ENCODE peak calls at places on chromosomes 16 and 17, in six cellular contexts. K is A549, D is HCT116, Z is ascending aorta, J is heart left ventricle, Q is tibial nerve. N is an unnamed sample.

GRCh38 chr16:35102780-35103403 is 1643.5 kb downstream of the TP53TG3F start:
- DNase-seq in K (no peak), D (no peak), Z (no peak), J (no peak), Q (no peak), N (peak)

GRCh38 chr16:67399749-67400704 is 6.7 kb upstream of the TPPP3 start:
- DNase-seq in K (no peak), D (no peak), Z (no peak), J (no peak), Q (no peak), N (no peak)

GRCh38 chr17:19958023-19958422 is 19.6 kb downstream of the AKAP10 start:
- DNase-seq in K (peak), D (peak), Z (no peak), J (no peak), Q (no peak), N (no peak)

GRCh38 chr17:29140051-29140582 is 40.1 kb downstream of the MYO18A start:
- DNase-seq in K (no peak), D (no peak), Z (peak), J (peak), Q (peak), N (peak)

GRCh38 chr17:47615766-47616424 is 33.8 kb upstream of the KPNB1 start:
- DNase-seq in K (peak), D (peak), Z (no peak), J (no peak), Q (no peak), N (no peak)

GRCh38 chr17:65694601-65695000 is 133.2 kb upstream of the AXIN2 start:
- DNase-seq in K (no peak), D (no peak), Z (no peak), J (no peak), Q (no peak), N (no peak)

GRCh38 chr17:78174870-78175642 is 6.7 kb downstream of the SYNGR2 start:
- DNase-seq in K (no peak), D (no peak), Z (no peak), J (no peak), Q (no peak), N (peak)

GRCh38 chr17:11404431-11404830 is 163.4 kb downstream of the SHISA6 start:
- DNase-seq in K (no peak), D (no peak), Z (no peak), J (no peak), Q (no peak), N (no peak)

GRCh38 chr17:225551-225950 is 44.1 kb upstream of the DOC2B start:
- DNase-seq in K (no peak), D (no peak), Z (no peak), J (peak), Q (no peak), N (no peak)

GRCh38 chr17:50774225-50774803 is 7.0 kb upstream of the ANKRD40CL start:
- DNase-seq in K (no peak), D (no peak), Z (no peak), J (no peak), Q (no peak), N (no peak)

GRCh38 chr16:2023098-2023925 is 3.4 kb upstream of the NHERF2 start:
- DNase-seq in K (peak), D (peak), Z (peak), J (peak), Q (peak), N (peak)

GRCh38 chr17:44587339-44587738 is 30.1 kb downstream of the FZD2 start:
- DNase-seq in K (peak), D (peak), Z (peak), J (peak), Q (peak), N (no peak)

GRCh38 chr17:42194133-42194899 is at the start of gene GHDC:
- DNase-seq in K (peak), D (peak), Z (peak), J (peak), Q (peak), N (peak)

GRCh38 chr16:69932228-69932627 is 18.9 kb upstream of the CLEC18A start:
- DNase-seq in K (no peak), D (no peak), Z (no peak), J (no peak), Q (no peak), N (no peak)

GRCh38 chr16:88424536-88425230 is 28.4 kb upstream of the ZFPM1 start:
- DNase-seq in K (no peak), D (no peak), Z (no peak), J (no peak), Q (no peak), N (no peak)
- H3K27ac ChIP-seq in K (no peak), D (no peak), Z (no peak), J (no peak), Q (no peak), N (no peak)

GRCh38 chr16:51665599-51665998 is 514.5 kb upstream of the SALL1 start:
- DNase-seq in K (no peak), D (no peak), Z (no peak), J (no peak), Q (no peak), N (no peak)
- TF ChIP-seq CTCF in K (no peak), D (no peak), Z (no peak), J (no peak), Q (no peak), N (no peak)

DNA sequence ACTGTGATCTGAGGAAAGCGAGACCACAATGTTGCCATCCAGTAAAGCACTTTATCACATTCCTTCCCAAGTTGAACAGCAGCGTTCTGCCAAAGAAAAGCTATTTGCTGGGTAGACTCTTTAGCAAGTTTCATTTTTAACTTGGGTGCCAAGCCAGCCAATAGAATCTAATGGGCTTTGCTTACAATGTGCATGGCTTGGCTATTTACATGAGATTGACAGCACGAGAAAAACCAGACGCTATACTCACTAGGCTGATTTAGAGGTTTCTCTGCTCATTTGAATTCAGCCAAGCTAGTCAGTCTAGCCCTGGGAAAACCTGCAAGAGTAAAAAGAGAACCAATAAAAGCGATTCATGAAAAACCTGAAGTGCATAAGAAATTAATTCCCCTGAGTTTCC is 108.9 kb downstream of the CDH13 start:
- DNase-seq in K (no peak), D (no peak), Z (no peak), J (no peak), Q (no peak), N (no peak)
- H3K4me3 ChIP-seq in K (no peak), D (no peak), Z (peak), J (no peak), Q (no peak), N (no peak)

GRCh38 chr17:34996422-34997029 is 16.2 kb downstream of the LIG3 start:
- DNase-seq in K (no peak), D (no peak), Z (no peak), J (no peak), Q (no peak), N (no peak)

GRCh38 chr17:34999456-34999855 is 19.1 kb downstream of the LIG3 start:
- DNase-seq in K (no peak), D (no peak), Z (no peak), J (no peak), Q (no peak), N (peak)

GRCh38 chr17:34998205-34998604 is 17.9 kb downstream of the LIG3 start:
- DNase-seq in K (peak), D (peak), Z (peak), J (peak), Q (peak), N (peak)

GRCh38 chr17:35001549-35001948 is 21.2 kb downstream of the LIG3 start:
- DNase-seq in K (no peak), D (no peak), Z (no peak), J (no peak), Q (no peak), N (no peak)

GRCh38 chr17:34997355-34997862 is 17.1 kb downstream of the LIG3 start:
- DNase-seq in K (no peak), D (no peak), Z (no peak), J (peak), Q (peak), N (no peak)
- H3K27ac ChIP-seq in K (no peak), D (no peak), Z (peak), J (peak), Q (peak), N (no peak)

GRCh38 chr16:11685844-11686618 is 17.8 kb downstream of the SNN start:
- DNase-seq in K (no peak), D (no peak), Z (no peak), J (no peak), Q (no peak), N (no peak)
- TF ChIP-seq CTCF in K (no peak), D (no peak), Z (no peak), J (no peak), Q (no peak), N (no peak)

GRCh38 chr17:53659181-53659580 is 163.5 kb upstream of the KIF2B start:
- DNase-seq in K (no peak), D (no peak), Z (no peak), J (no peak), Q (no peak), N (no peak)

DNA sequence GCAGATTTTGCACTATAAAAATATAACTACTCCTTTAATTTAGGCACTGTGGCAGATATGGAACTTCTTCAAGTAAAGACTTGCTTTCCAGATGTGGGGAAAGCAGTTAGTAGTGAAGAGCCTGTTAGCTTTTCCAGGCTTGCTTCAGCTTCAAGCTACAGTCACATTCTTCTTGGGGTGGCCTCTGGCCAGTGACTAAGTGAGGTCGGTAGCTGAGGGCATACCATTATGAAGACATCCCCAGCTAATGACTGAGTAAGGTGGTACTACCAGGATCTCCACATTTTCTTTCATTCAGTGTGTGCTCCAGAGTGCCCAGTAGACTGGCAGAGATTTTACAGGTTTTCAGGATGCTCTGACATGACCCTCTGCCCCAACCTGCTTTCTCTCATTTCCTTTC is 167.1 kb upstream of the KIF2B start:
- DNase-seq in K (no peak), D (no peak), Z (no peak), J (no peak), Q (no peak), N (no peak)
- H3K4me3 ChIP-seq in K (no peak), D (no peak), Z (no peak), J (no peak), Q (no peak), N (no peak)

GRCh38 chr17:76718516-76718915 is 7.8 kb upstream of the MXRA7 start:
- DNase-seq in K (no peak), D (no peak), Z (no peak), J (no peak), Q (no peak), N (no peak)
- H3K27ac ChIP-seq in K (no peak), D (no peak), Z (no peak), J (no peak), Q (no peak), N (no peak)

N was measured in WERI-Rb-1.